ENCODE peak calls at places on chromosome 18, in ten cellular contexts. G is adrenal gland, R is RWPE1, Q is lower leg skin, O is fibroblast of pulmonary artery, Y is fibroblast of lung, P is HCT116, S is A549, H is OCI-LY7, A is brain microvascular endothelial cell. F is an unnamed sample.

GRCh38 chr18:13660510-13660909 is 65.8 kb downstream of the FAM210A start:
- DNase-seq in A (no peak), P (no peak), H (no peak), G (no peak), S (no peak), Y (peak), Q (no peak), R (no peak), O (peak), F (no peak)

GRCh38 chr18:75350440-75350839 is 77.1 kb downstream of the SMIM21 start:
- DNase-seq in S (no peak), R (no peak), G (no peak), Y (peak), O (no peak), Q (no peak), P (no peak), A (no peak), H (no peak), F (no peak)

GRCh38 chr18:21047116-21047515 is 64.5 kb downstream of the ROCK1 start:
- DNase-seq in S (no peak), A (peak), Q (no peak), P (no peak), O (no peak), H (no peak), Y (no peak), R (no peak), G (no peak), F (no peak)

GRCh38 chr18:4720498-4720897 is 265.4 kb upstream of the DLGAP1 start:
- DNase-seq in S (no peak), O (no peak), A (no peak), R (no peak), H (peak), P (no peak), Q (no peak), Y (no peak), G (no peak), F (no peak)

GRCh38 chr18:8367217-8367988 is 241.8 kb upstream of the RAB12 start:
- DNase-seq in Y (peak), O (peak), Q (no peak), S (no peak), P (peak), R (peak), H (no peak), A (no peak), G (peak), F (peak)

GRCh38 chr18:33914399-33914798 is 310.3 kb downstream of the NOL4 start:
- DNase-seq in A (peak), Q (no peak), Y (peak), S (no peak), R (no peak), G (no peak), H (no peak), P (no peak), O (peak), F (no peak)

GRCh38 chr18:47345996-47346395 is 94.5 kb upstream of the SKOR2 start:
- DNase-seq in O (no peak), P (no peak), A (no peak), Y (no peak), G (no peak), R (no peak), S (no peak), Q (no peak), H (no peak), F (no peak)

GRCh38 chr18:13232971-13233565 is 14.5 kb downstream of the LDLRAD4 start:
- DNase-seq in G (no peak), A (no peak), S (no peak), R (no peak), H (no peak), Y (no peak), Q (no peak), P (no peak), O (no peak), F (no peak)

GRCh38 chr18:70044626-70045025 is 97.0 kb upstream of the CD226 start:
- DNase-seq in H (no peak), Q (no peak), R (peak), Y (peak), G (no peak), O (peak), S (peak), P (peak), A (peak), F (no peak)

GRCh38 chr18:26656944-26657536 is 108.7 kb upstream of the KCTD1 start:
- DNase-seq in R (peak), A (peak), Q (peak), H (no peak), S (peak), G (peak), O (peak), P (no peak), Y (peak), F (no peak)

GRCh38 chr18:13915973-13916372 is 637 bp upstream of the MC2R start:
- DNase-seq in G (no peak), Y (peak), H (no peak), R (no peak), P (no peak), S (no peak), Q (no peak), A (no peak), O (peak), F (no peak)

GRCh38 chr18:7814754-7815315 is 247.7 kb downstream of the PTPRM start:
- DNase-seq in O (peak), A (no peak), P (no peak), R (no peak), Y (no peak), Q (no peak), S (no peak), G (no peak), H (no peak), F (no peak)

GRCh38 chr18:7272268-7273049 is 41.6 kb downstream of the LRRC30 start:
- DNase-seq in Q (peak), Y (peak), O (peak), G (peak), R (peak), P (no peak), H (no peak), A (peak), S (peak), F (peak)

GRCh38 chr18:45058076-45058475 is 377.4 kb downstream of the SETBP1 start:
- DNase-seq in A (no peak), S (no peak), H (no peak), O (no peak), R (no peak), Y (no peak), G (no peak), P (no peak), Q (no peak), F (no peak)
- TF ChIP-seq CTCF in A (no peak), S (no peak), H (no peak), O (no peak), R (no peak), Y (no peak), G (no peak), P (no peak), Q (no peak), F (no peak)

DNA sequence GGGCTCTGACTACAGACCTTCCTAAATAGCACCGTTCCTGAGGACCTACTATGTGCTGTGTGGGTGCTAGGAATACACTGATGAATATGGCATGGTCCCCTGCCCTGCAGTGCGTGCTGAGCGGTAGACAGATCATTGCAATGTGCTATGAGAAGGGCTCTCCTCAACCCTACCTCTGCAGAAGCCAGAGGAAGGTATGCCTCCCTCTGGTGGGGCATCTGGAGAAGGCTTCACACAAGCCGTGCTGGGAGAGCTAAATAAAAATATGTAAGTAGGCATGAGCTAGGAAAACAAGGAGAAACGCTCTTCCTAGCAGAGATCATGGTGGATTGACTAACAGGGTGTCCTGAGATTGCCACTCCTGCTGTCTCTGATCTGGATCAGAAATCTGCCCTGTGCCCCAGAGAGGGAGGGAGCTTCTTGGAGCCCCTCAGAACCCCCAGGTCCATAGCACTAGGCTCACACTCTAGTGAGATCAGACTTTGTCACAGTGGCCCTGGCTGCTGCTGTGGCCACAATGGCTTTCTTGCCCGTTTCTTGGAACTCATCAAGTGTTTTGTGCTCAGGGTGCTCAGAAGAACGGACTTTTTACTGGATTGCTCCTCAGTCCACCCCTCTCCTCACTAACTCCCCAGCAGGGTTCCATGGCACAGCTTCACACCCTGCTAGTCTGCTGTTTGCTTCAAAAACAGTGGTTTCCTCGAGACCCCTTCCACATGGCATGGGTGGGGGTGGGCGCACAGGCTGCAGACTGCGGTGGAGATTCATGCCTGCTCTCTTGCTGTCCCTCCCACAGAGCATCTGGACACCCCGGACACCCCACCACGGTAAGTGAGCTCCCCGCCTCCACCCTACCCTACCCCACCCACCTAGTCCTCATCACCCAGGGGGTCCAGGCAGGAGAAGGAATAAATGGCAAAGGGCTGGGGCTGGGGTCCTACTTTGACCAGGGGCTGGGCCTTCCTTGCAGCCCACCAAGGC is 14.2 kb downstream of the SIGLEC15 start:
- DNase-seq in P (peak), Q (no peak), H (no peak), S (no peak), O (peak), R (no peak), G (no peak), Y (peak), A (peak), F (peak)
- TF ChIP-seq CTCF in P (peak), Q (no peak), H (no peak), S (peak), O (peak), R (no peak), G (peak), Y (peak), A (peak), F (peak)

DNA sequence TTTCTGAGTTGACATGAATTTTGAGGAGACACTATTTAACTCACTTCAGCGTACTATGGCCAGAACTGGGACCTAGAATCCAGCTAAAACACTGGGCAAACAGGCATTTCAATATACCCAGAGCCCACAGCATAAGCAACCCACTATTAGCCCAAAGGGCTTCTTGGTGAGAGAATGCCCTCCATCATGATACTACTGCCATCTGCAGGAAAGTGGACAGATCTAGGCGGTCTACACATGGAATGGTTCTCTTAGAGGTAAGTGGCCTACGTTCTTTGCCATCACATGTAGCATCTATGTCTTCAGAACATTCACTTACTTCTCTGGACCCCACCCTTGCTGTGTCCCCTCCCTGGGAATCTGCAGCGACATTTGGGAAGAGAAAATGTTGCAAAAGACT is 181.3 kb upstream of the LINC00305 start:
- DNase-seq in G (no peak), R (no peak), Y (no peak), A (no peak), P (no peak), H (no peak), Q (no peak), S (no peak), O (peak), F (no peak)
- TF ChIP-seq CTCF in G (no peak), R (no peak), Y (no peak), A (no peak), P (no peak), H (no peak), Q (no peak), S (no peak), O (no peak), F (no peak)

GRCh38 chr18:43625582-43625981 is 348.3 kb upstream of the SYT4 start:
- DNase-seq in S (no peak), G (no peak), O (no peak), R (no peak), P (no peak), A (no peak), Q (no peak), H (no peak), Y (no peak), F (no peak)

GRCh38 chr18:43622024-43622423 is 344.7 kb upstream of the SYT4 start:
- DNase-seq in P (no peak), R (no peak), A (no peak), H (no peak), S (no peak), O (no peak), Q (no peak), Y (no peak), G (no peak), F (no peak)

DNA sequence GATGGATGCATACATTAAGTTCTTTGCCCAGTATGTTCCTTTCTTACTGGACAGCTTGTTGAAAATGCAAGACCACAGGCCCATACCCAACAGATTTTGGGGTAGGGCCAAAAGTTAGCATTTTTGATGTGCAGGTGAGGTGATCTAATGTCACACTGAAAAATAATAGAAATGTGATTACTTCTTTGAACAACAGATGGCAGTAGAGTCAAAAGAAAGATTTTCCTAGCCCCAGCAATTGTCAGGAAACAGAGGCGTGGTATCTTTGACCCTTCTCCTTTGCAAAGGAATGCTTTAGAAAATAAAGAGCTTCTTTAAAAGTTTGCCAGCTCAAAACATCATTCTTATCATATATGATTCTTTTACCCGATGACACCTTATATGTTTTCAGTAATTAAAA is 343.6 kb upstream of the SYT4 start:
- DNase-seq in S (peak), H (peak), O (peak), A (no peak), G (no peak), Q (no peak), R (peak), Y (peak), P (no peak), F (no peak)
- TF ChIP-seq CTCF in S (peak), H (peak), O (peak), A (peak), G (peak), Q (no peak), R (peak), Y (peak), P (no peak), F (no peak)

DNA sequence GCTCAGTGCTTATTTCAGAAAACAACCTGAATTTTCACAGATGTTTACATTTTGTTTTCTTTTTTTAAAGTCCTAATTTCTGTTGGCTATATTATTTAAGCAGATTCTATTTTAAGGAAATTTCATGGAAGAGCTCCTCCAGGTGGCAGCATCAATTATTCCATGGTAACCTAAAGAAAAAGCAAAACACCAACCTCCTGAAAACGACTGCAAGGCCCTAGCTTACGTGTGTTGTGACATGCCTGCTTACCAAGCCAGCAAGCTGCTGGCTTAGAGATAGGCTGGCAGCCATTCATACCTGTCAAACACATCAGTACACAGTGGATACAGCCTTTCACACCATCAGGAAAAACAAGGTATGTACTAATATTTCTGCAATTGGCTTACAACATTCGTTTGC is 64.9 kb downstream of the LPIN2 start:
- DNase-seq in O (peak), Q (no peak), Y (peak), S (peak), G (no peak), H (no peak), R (peak), A (peak), P (peak), F (no peak)
- TF ChIP-seq CTCF in O (peak), Q (no peak), Y (peak), S (peak), G (peak), H (peak), R (peak), A (peak), P (peak), F (no peak)

GRCh38 chr18:38563396-38563980 is 997.9 kb upstream of the CELF4 start:
- DNase-seq in G (no peak), Y (no peak), S (no peak), O (no peak), P (no peak), A (no peak), H (no peak), Q (no peak), R (no peak), F (peak)
- TF ChIP-seq CTCF in G (no peak), Y (no peak), S (no peak), O (no peak), P (no peak), A (no peak), H (no peak), Q (no peak), R (no peak), F (no peak)

DNA sequence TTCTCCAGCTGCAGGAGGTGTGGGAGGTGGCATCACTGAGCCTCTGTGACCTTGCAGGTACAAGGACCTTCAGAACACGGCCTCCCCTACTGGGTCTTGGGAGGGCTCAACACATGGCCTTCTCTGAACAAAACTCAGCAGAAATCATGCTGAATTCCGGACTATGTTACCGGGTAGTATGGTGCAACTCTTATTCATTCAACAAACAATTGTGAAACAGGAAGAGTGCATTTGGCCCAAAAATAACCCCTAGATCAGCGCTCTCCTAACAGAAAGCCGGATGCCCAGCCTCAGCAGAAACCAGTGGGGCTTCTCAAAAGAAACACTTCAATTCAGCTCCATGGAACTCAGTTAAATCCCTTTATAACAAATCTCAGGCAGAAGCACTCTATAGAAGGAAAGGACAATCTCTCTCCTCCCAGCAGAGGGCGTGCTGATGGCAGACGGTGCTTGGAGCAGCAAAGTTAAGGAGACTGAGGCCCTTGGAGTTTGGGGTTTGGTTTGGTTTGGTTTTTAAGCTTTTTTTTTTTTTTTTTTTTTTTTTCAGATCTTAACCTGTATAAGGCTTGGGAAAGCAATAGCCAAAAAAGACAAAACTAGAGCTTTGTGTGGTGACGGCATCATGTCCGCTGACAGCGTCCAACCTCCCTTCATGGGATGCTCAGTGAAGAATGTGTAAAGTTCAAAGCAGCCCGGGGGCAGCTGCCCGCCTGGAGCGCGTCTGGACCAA is 104.2 kb upstream of the SALL3 start:
- DNase-seq in Q (no peak), P (peak), S (no peak), Y (no peak), H (peak), A (no peak), G (peak), R (peak), O (peak), F (peak)
- TF ChIP-seq CTCF in Q (no peak), P (peak), S (peak), Y (no peak), H (peak), A (peak), G (peak), R (peak), O (peak), F (peak)

GRCh38 chr18:65983750-65984149 is 232.9 kb downstream of the CDH7 start:
- DNase-seq in Y (no peak), O (no peak), H (no peak), Q (no peak), P (no peak), A (no peak), S (no peak), G (no peak), R (no peak), F (no peak)
- TF ChIP-seq CTCF in Y (no peak), O (no peak), H (no peak), Q (no peak), P (no peak), A (no peak), S (no peak), G (no peak), R (no peak), F (no peak)

GRCh38 chr18:30186245-30186644 is 856.3 kb downstream of the DSC3 start:
- DNase-seq in H (no peak), A (no peak), P (no peak), G (no peak), S (no peak), Y (no peak), Q (no peak), R (no peak), O (no peak), F (no peak)

DNA sequence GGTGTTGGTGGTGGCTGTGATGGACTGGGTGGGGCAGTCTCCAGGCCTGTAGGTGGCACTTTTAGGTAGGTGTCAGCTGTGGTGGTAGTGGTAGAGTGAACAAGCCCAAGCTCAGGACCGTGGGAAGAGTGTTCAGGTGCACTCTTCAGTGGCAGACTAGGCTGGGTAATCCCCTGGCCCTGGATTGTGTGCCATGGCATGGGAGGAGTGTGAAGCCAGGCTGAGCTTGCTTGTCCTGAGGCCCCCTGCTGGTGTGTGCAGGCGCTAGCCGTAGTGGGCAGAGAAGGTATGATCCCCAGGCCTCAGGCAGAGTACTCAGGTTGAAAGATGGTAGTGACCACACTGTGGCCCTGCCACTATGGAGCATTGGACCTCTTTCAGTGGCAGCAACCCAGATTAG is 850.3 kb downstream of the DSC3 start:
- DNase-seq in S (no peak), Q (no peak), Y (no peak), O (no peak), A (no peak), R (no peak), P (no peak), G (no peak), H (no peak), F (peak)
- TF ChIP-seq CTCF in S (no peak), Q (no peak), Y (no peak), O (no peak), A (no peak), R (no peak), P (peak), G (no peak), H (no peak), F (no peak)

DNA sequence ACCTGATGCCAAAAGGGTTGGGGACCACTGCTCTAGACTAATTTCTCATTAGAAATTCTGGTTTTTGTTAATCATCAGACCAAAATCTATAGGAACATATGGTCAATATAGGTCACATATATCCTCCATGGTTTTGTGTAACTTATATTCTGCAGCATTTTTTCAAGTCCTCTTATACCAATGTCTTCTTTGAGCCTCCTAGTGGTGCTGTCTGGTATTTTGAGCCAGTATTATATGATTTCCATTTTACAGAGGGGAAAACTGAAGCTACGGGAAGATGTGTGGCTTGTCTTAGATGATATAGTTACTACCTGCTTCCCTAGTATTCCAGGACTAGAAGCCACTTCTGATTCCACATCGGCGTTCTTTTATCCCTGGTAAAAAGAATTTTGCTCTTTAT is 13.8 kb downstream of the MAPK4 start:
- DNase-seq in S (no peak), O (no peak), R (no peak), Y (no peak), G (no peak), H (peak), A (no peak), P (no peak), Q (no peak), F (no peak)
- TF ChIP-seq CTCF in S (no peak), O (peak), R (no peak), Y (peak), G (no peak), H (peak), A (no peak), P (peak), Q (no peak), F (no peak)